ENCODE peak calls at places on chromosomes 6 and 20, in ten cellular contexts. J, G, Y, H, P, U, A, C, M and V are unnamed samples.

GRCh38 chr20:17786221-17786718 is 86.5 kb downstream of the BANF2 start:
- DNase-seq in J (no peak), G (peak), Y (peak), H (no peak), P (peak), U (no peak), A (no peak), C (no peak), M (no peak), V (no peak)

GRCh38 chr6:142824491-142824890 is 120.5 kb downstream of the HIVEP2 start:
- DNase-seq in J (no peak), G (no peak), Y (no peak), H (no peak), P (no peak), U (no peak), A (no peak), C (no peak), M (no peak), V (no peak)

GRCh38 chr6:127923135-127923534 is 22.3 kb upstream of the THEMIS start:
- DNase-seq in J (no peak), G (no peak), Y (no peak), H (no peak), P (no peak), U (no peak), A (no peak), C (no peak), M (no peak), V (no peak)

GRCh38 chr6:151254451-151255081 is 14.8 kb downstream of the AKAP12 start:
- DNase-seq in J (no peak), G (no peak), Y (peak), H (no peak), P (peak), U (no peak), A (no peak), C (no peak), M (no peak), V (peak)

GRCh38 chr6:106626485-106626884 is 2.8 kb downstream of the RTN4IP1 start:
- DNase-seq in J (no peak), G (no peak), Y (no peak), H (no peak), P (no peak), U (no peak), A (no peak), C (no peak), M (no peak), V (no peak)

GRCh38 chr20:63957690-63958441 is 1.6 kb upstream of the UCKL1 start:
- DNase-seq in J (peak), G (no peak), Y (peak), H (no peak), P (peak), U (peak), A (no peak), C (no peak), M (peak), V (no peak)

GRCh38 chr20:31674895-31675827 is 37.4 kb downstream of the COX4I2 start:
- DNase-seq in J (no peak), G (no peak), Y (peak), H (no peak), P (peak), U (no peak), A (peak), C (peak), M (peak), V (no peak)

GRCh38 chr20:51258582-51259175 is 235.8 kb upstream of the KCNG1 start:
- DNase-seq in J (peak), G (no peak), Y (no peak), H (peak), P (peak), U (no peak), A (no peak), C (no peak), M (no peak), V (no peak)

GRCh38 chr6:88629838-88630462 is 333.5 kb downstream of the RNGTT start:
- DNase-seq in J (peak), G (no peak), Y (no peak), H (no peak), P (no peak), U (no peak), A (no peak), C (no peak), M (peak), V (no peak)

GRCh38 chr6:1604347-1604990 is 5.2 kb upstream of the FOXC1 start:
- DNase-seq in J (peak), G (no peak), Y (no peak), H (no peak), P (peak), U (no peak), A (peak), C (no peak), M (peak), V (no peak)

GRCh38 chr6:86331889-86332288 is 605.4 kb upstream of the HTR1E start:
- DNase-seq in J (no peak), G (no peak), Y (no peak), H (no peak), P (no peak), U (no peak), A (no peak), C (no peak), M (no peak), V (no peak)

GRCh38 chr6:149990672-149991402 is 27.1 kb downstream of the ULBP1 start:
- DNase-seq in J (peak), G (no peak), Y (no peak), H (peak), P (no peak), U (no peak), A (no peak), C (no peak), M (peak), V (no peak)

GRCh38 chr20:36631651-36632050 is 14.3 kb downstream of the SLA2 start:
- DNase-seq in J (no peak), G (no peak), Y (no peak), H (no peak), P (no peak), U (no peak), A (no peak), C (no peak), M (no peak), V (peak)

GRCh38 chr6:37332894-37333293 is 20.9 kb upstream of the RNF8 start:
- DNase-seq in J (no peak), G (no peak), Y (no peak), H (no peak), P (no peak), U (no peak), A (no peak), C (no peak), M (no peak), V (no peak)

GRCh38 chr6:105326838-105327745 is 75.8 kb downstream of the PREP start:
- DNase-seq in J (no peak), G (peak), Y (peak), H (no peak), P (peak), U (peak), A (no peak), C (peak), M (no peak), V (no peak)

GRCh38 chr6:167665698-167666380 is 160.9 kb upstream of the AFDN start:
- DNase-seq in J (no peak), G (no peak), Y (no peak), H (no peak), P (no peak), U (no peak), A (no peak), C (no peak), M (no peak), V (no peak)

GRCh38 chr6:159833997-159834601 is 34.0 kb downstream of the PNLDC1 start:
- DNase-seq in J (no peak), G (no peak), Y (no peak), H (no peak), P (no peak), U (no peak), A (no peak), C (no peak), M (peak), V (no peak)

GRCh38 chr6:149831380-149831820 is 32.8 kb downstream of the LRP11 start:
- DNase-seq in J (no peak), G (no peak), Y (no peak), H (no peak), P (no peak), U (no peak), A (no peak), C (no peak), M (no peak), V (no peak)

GRCh38 chr6:52423971-52424381 is 3.8 kb downstream of the EFHC1 start:
- DNase-seq in J (no peak), G (peak), Y (peak), H (no peak), P (peak), U (no peak), A (no peak), C (peak), M (no peak), V (peak)

GRCh38 chr6:37705239-37706051 is 7.8 kb upstream of the MDGA1 start:
- DNase-seq in J (peak), G (no peak), Y (peak), H (peak), P (peak), U (no peak), A (peak), C (peak), M (peak), V (no peak)

GRCh38 chr6:128507337-128508310 is 12.8 kb downstream of the PTPRK start:
- DNase-seq in J (no peak), G (no peak), Y (peak), H (no peak), P (no peak), U (no peak), A (no peak), C (no peak), M (peak), V (no peak)

GRCh38 chr6:12289655-12290489 is at the start of gene EDN1:
- DNase-seq in J (peak), G (peak), Y (peak), H (peak), P (peak), U (peak), A (no peak), C (peak), M (peak), V (peak)

GRCh38 chr20:32727663-32728062 is 15.6 kb downstream of the COMMD7 start:
- DNase-seq in J (no peak), G (peak), Y (peak), H (no peak), P (peak), U (no peak), A (no peak), C (no peak), M (no peak), V (peak)

GRCh38 chr20:1898496-1899168 is 3.4 kb downstream of the SIRPA start:
- DNase-seq in J (no peak), G (no peak), Y (no peak), H (no peak), P (no peak), U (no peak), A (no peak), C (no peak), M (no peak), V (no peak)

GRCh38 chr20:25399038-25399430 is 8.4 kb upstream of the ABHD12 start:
- DNase-seq in J (peak), G (peak), Y (peak), H (peak), P (peak), U (peak), A (no peak), C (peak), M (peak), V (peak)

GRCh38 chr6:15915508-15916178 is 213.2 kb upstream of the MYLIP start:
- DNase-seq in J (no peak), G (no peak), Y (no peak), H (no peak), P (no peak), U (no peak), A (no peak), C (no peak), M (no peak), V (no peak)

GRCh38 chr20:20085071-20085470 is 32.7 kb downstream of the CFAP61 start:
- DNase-seq in J (no peak), G (no peak), Y (no peak), H (no peak), P (no peak), U (no peak), A (no peak), C (peak), M (no peak), V (no peak)

GRCh38 chr20:37839432-37839827 is 63.5 kb upstream of the VSTM2L start:
- DNase-seq in J (no peak), G (no peak), Y (no peak), H (no peak), P (no peak), U (no peak), A (no peak), C (no peak), M (no peak), V (no peak)

GRCh38 chr6:136226027-136226673 is 24.0 kb downstream of the MTFR2 start:
- DNase-seq in J (peak), G (peak), Y (peak), H (peak), P (peak), U (peak), A (peak), C (peak), M (peak), V (peak)
- H3K4me3 ChIP-seq in J (no peak), G (no peak), Y (peak), H (peak), P (no peak), U (no peak), A (no peak), C (peak), M (peak), V (peak)

GRCh38 chr20:53463101-53463972 is 130.3 kb downstream of the ZNF217 start:
- DNase-seq in J (no peak), G (no peak), Y (no peak), H (no peak), P (no peak), U (no peak), A (no peak), C (no peak), M (no peak), V (no peak)

GRCh38 chr20:53468583-53468982 is 125.1 kb downstream of the ZNF217 start:
- DNase-seq in J (no peak), G (no peak), Y (no peak), H (no peak), P (no peak), U (no peak), A (no peak), C (no peak), M (no peak), V (no peak)

GRCh38 chr20:53466279-53466678 is 127.4 kb downstream of the ZNF217 start:
- DNase-seq in J (no peak), G (no peak), Y (no peak), H (no peak), P (no peak), U (no peak), A (no peak), C (no peak), M (no peak), V (no peak)
- TF ChIP-seq CTCF in J (no peak), G (no peak), Y (no peak), H (no peak), P (no peak), U (no peak), A (no peak), C (no peak), M (no peak), V (no peak)

DNA sequence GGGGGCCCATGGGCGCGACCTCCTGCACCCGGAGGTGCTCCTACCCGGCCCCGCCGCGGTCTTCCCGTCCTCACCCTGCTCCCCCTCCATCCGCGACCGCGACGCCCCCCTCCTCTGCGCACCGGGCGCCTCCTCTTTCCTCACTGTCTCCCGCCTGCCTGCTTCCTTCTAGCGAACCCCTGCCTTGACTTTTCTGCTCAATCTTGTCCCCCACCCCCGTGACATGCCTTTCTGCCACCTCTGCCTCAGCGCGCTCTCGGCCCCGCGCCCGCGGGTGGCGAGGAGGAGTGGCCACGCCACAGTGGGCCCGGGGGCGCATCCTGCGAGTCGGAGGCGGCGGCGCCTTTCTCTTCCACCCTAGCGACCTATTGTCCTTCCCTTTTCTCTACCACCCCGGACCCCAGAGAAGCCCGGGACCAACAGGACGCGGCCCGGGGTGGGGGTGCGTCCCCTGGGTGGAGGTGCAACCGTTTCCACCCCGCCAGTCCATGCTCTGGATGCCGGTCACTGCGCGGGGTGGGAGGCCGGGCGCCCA is 2.1 kb downstream of the PDE10A start:
- DNase-seq in J (peak), G (no peak), Y (no peak), H (no peak), P (no peak), U (no peak), A (no peak), C (no peak), M (no peak), V (no peak)
- H3K4me3 ChIP-seq in J (peak), G (peak), Y (peak), H (peak), P (peak), U (no peak), A (no peak), C (peak), M (peak), V (peak)

GRCh38 chr6:147468634-147469033 is 39.9 kb upstream of the SAMD5 start:
- DNase-seq in J (peak), G (no peak), Y (no peak), H (no peak), P (no peak), U (no peak), A (no peak), C (no peak), M (no peak), V (no peak)
- TF ChIP-seq CTCF in J (peak), G (no peak), Y (no peak), H (no peak), P (no peak), U (peak), A (no peak), C (no peak), M (no peak), V (peak)

GRCh38 chr6:145967549-145967948 is 3.4 kb upstream of the SHPRH start:
- DNase-seq in J (no peak), G (no peak), Y (no peak), H (no peak), P (no peak), U (no peak), A (no peak), C (no peak), M (no peak), V (no peak)

GRCh38 chr6:145962581-145962980 is 1.6 kb downstream of the SHPRH start:
- DNase-seq in J (no peak), G (no peak), Y (no peak), H (no peak), P (no peak), U (no peak), A (no peak), C (no peak), M (no peak), V (no peak)

GRCh38 chr6:145963216-145964068 is 716 bp downstream of the SHPRH start:
- DNase-seq in J (peak), G (no peak), Y (peak), H (peak), P (peak), U (peak), A (peak), C (no peak), M (peak), V (no peak)

GRCh38 chr6:145968051-145968450 is 3.9 kb upstream of the SHPRH start:
- DNase-seq in J (no peak), G (no peak), Y (no peak), H (no peak), P (no peak), U (no peak), A (no peak), C (no peak), M (no peak), V (no peak)

DNA sequence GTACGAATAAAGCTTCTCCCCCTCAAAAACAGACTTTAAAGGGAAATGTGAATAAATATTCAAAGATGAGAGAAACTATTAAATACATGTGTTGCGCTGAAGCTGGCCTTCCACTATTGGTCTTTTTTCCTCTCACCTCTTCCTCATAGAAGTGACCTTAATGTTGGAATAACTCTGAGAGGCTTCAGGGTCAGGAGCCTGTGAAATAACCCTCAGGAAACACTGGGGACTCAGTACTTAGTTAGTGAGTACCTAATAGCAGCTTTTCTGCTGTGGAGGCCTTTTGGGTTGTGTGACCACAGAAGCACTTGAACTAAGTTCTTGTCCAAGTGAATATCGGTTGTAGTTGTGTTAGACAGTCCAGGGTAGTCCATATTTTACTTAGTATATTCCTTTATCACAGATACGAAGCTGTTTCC is 799 bp upstream of the SHPRH start:
- DNase-seq in J (no peak), G (no peak), Y (no peak), H (no peak), P (no peak), U (no peak), A (no peak), C (no peak), M (no peak), V (no peak)
- H3K4me3 ChIP-seq in J (peak), G (peak), Y (peak), H (peak), P (peak), U (peak), A (peak), C (peak), M (peak), V (peak)

GRCh38 chr20:33783818-33784217 is 27.3 kb upstream of the CHMP4B start:
- DNase-seq in J (peak), G (no peak), Y (no peak), H (no peak), P (no peak), U (no peak), A (no peak), C (no peak), M (no peak), V (no peak)

GRCh38 chr20:33781945-33782344 is 29.2 kb upstream of the CHMP4B start:
- DNase-seq in J (no peak), G (no peak), Y (no peak), H (no peak), P (no peak), U (no peak), A (no peak), C (no peak), M (no peak), V (no peak)

GRCh38 chr20:33784225-33784624 is 26.9 kb upstream of the CHMP4B start:
- DNase-seq in J (peak), G (no peak), Y (no peak), H (no peak), P (no peak), U (no peak), A (no peak), C (no peak), M (no peak), V (no peak)

GRCh38 chr20:33783256-33783655 is 27.9 kb upstream of the CHMP4B start:
- DNase-seq in J (no peak), G (no peak), Y (no peak), H (no peak), P (no peak), U (no peak), A (no peak), C (no peak), M (no peak), V (no peak)

GRCh38 chr20:33781133-33781532 is 30.0 kb upstream of the CHMP4B start:
- DNase-seq in J (no peak), G (no peak), Y (no peak), H (no peak), P (no peak), U (no peak), A (no peak), C (no peak), M (no peak), V (no peak)
- TF ChIP-seq CTCF in J (no peak), G (no peak), Y (no peak), H (no peak), P (no peak), U (no peak), A (no peak), C (no peak), M (no peak), V (no peak)